ENCODE peak calls at places on chromosome 15, in six cellular contexts. L is K562, I is SK-N-SH, Y is GM12878, F is HCT116, G is H1. M is an unnamed sample.

GRCh38 chr15:40092416-40093223 is 16.1 kb downstream of the BMF start:
- DNase-seq in G (no peak), L (no peak), Y (no peak), I (peak), F (no peak), M (no peak)

GRCh38 chr15:63473007-63473748 is 31.2 kb upstream of the USP3 start:
- DNase-seq in G (no peak), I (no peak), L (no peak), F (no peak), Y (peak), M (no peak)

GRCh38 chr15:39997031-39997430 is 42.0 kb downstream of the SRP14 start:
- DNase-seq in I (no peak), G (no peak), Y (no peak), L (no peak), F (no peak), M (no peak)

GRCh38 chr15:65747265-65747664 is 44.8 kb downstream of the DENND4A start:
- DNase-seq in Y (no peak), G (no peak), L (no peak), I (no peak), F (no peak), M (no peak)

GRCh38 chr15:52678036-52678467 is 1.1 kb downstream of the ATOSA start:
- DNase-seq in L (peak), I (peak), Y (no peak), F (no peak), G (peak), M (peak)

GRCh38 chr15:56772868-56773639 is 39.7 kb upstream of the ZNF280D start:
- DNase-seq in G (no peak), Y (no peak), I (no peak), F (no peak), L (no peak), M (no peak)

GRCh38 chr15:93865610-93866009 is 365.8 kb upstream of the MCTP2 start:
- DNase-seq in I (no peak), Y (no peak), L (no peak), F (no peak), G (no peak), M (no peak)

GRCh38 chr15:85044251-85044853 is 62.7 kb downstream of the PDE8A start:
- DNase-seq in Y (peak), I (peak), L (no peak), G (no peak), F (peak), M (no peak)

GRCh38 chr15:64536244-64536836 is 76.0 kb downstream of the ZNF609 start:
- DNase-seq in L (no peak), G (no peak), Y (no peak), I (no peak), F (peak), M (no peak)

GRCh38 chr15:40449275-40449674 is 8.5 kb downstream of the BAHD1 start:
- DNase-seq in I (no peak), G (no peak), L (no peak), Y (no peak), F (no peak), M (no peak)

GRCh38 chr15:73631915-73632669 is 1.1 kb downstream of the NPTN start:
- DNase-seq in F (no peak), L (peak), G (no peak), Y (no peak), I (peak), M (peak)

GRCh38 chr15:68298336-68298735 is 20.8 kb downstream of the FEM1B start:
- DNase-seq in Y (no peak), F (no peak), G (no peak), I (no peak), L (no peak), M (no peak)

GRCh38 chr15:28267727-28268126 is 54.3 kb downstream of the HERC2 start:
- DNase-seq in F (no peak), I (no peak), G (no peak), L (no peak), Y (no peak), M (no peak)

GRCh38 chr15:67857220-67857619 is 17.4 kb upstream of the RNU6-1 start:
- DNase-seq in L (no peak), I (no peak), Y (no peak), F (no peak), G (no peak), M (no peak)

GRCh38 chr15:49832421-49832980 is 211.7 kb downstream of the DTWD1 start:
- DNase-seq in L (no peak), I (peak), G (peak), F (no peak), Y (no peak), M (peak)

GRCh38 chr15:95394186-95395067 is 936.1 kb upstream of the NR2F2 start:
- DNase-seq in G (no peak), L (no peak), I (no peak), F (no peak), Y (no peak), M (no peak)

GRCh38 chr15:57403007-57403406 is 26.7 kb downstream of the CGNL1 start:
- DNase-seq in Y (no peak), F (no peak), I (no peak), L (no peak), G (no peak), M (no peak)

GRCh38 chr15:33865416-33865815 is 102.9 kb upstream of the CHRM5 start:
- DNase-seq in L (no peak), Y (no peak), G (no peak), F (no peak), I (no peak), M (no peak)

GRCh38 chr15:91283155-91283554 is 183.1 kb downstream of the SV2B start:
- DNase-seq in L (no peak), I (no peak), G (no peak), Y (no peak), F (no peak), M (no peak)

GRCh38 chr15:75921732-75922703 is 18.3 kb downstream of the FBXO22 start:
- DNase-seq in F (peak), G (no peak), I (no peak), L (no peak), Y (no peak), M (peak)

GRCh38 chr15:95162069-95162468 is 930.7 kb downstream of the MCTP2 start:
- DNase-seq in I (no peak), L (no peak), Y (no peak), G (no peak), F (no peak), M (no peak)

GRCh38 chr15:81311834-81312459 is 12.0 kb downstream of the STARD5 start:
- DNase-seq in I (no peak), F (no peak), Y (no peak), L (no peak), G (no peak), M (no peak)

GRCh38 chr15:65987100-65987499 is 117.8 kb downstream of the RAB11A start:
- DNase-seq in I (no peak), F (no peak), Y (no peak), G (no peak), L (no peak), M (no peak)

GRCh38 chr15:89074402-89075012 is 13.7 kb upstream of the ABHD2 start:
- DNase-seq in I (no peak), Y (no peak), L (peak), F (no peak), G (no peak), M (no peak)

GRCh38 chr15:74543583-74543982 is 2.6 kb downstream of the ARID3B start:
- DNase-seq in Y (no peak), L (no peak), G (no peak), F (no peak), I (no peak), M (no peak)

GRCh38 chr15:51335538-51335961 is 2.8 kb downstream of the CYP19A1 start:
- DNase-seq in L (no peak), G (no peak), Y (peak), F (no peak), I (no peak), M (no peak)

GRCh38 chr15:77029166-77030041 is 34.5 kb downstream of the PSTPIP1 start:
- DNase-seq in F (no peak), G (peak), I (peak), Y (no peak), L (peak), M (no peak)

GRCh38 chr15:68337826-68338225 is 60.3 kb downstream of the FEM1B start:
- DNase-seq in Y (no peak), F (no peak), L (no peak), G (no peak), I (no peak), M (no peak)

GRCh38 chr15:31280831-31281216 is 45.8 kb upstream of the KLF13 start:
- DNase-seq in G (no peak), F (no peak), L (no peak), I (peak), Y (no peak), M (no peak)

GRCh38 chr15:101657968-101658784 is 6.0 kb upstream of the TM2D3 start:
- DNase-seq in Y (no peak), F (no peak), G (no peak), L (no peak), I (no peak), M (no peak)

GRCh38 chr15:90160781-90161727 is 40.1 kb upstream of the SEMA4B start:
- DNase-seq in L (no peak), F (no peak), Y (no peak), G (peak), I (no peak), M (no peak)

GRCh38 chr15:78302579-78302978 is 3.2 kb upstream of the SKIC8 start:
- DNase-seq in I (no peak), Y (no peak), G (no peak), F (no peak), L (no peak), M (no peak)

GRCh38 chr15:75677601-75678323 is 30.1 kb downstream of the SNX33 start:
- DNase-seq in L (no peak), Y (no peak), I (no peak), F (no peak), G (no peak), M (no peak)

GRCh38 chr15:33402640-33403039 is 91.9 kb downstream of the RYR3 start:
- DNase-seq in G (no peak), Y (no peak), F (no peak), L (no peak), I (no peak), M (no peak)

DNA sequence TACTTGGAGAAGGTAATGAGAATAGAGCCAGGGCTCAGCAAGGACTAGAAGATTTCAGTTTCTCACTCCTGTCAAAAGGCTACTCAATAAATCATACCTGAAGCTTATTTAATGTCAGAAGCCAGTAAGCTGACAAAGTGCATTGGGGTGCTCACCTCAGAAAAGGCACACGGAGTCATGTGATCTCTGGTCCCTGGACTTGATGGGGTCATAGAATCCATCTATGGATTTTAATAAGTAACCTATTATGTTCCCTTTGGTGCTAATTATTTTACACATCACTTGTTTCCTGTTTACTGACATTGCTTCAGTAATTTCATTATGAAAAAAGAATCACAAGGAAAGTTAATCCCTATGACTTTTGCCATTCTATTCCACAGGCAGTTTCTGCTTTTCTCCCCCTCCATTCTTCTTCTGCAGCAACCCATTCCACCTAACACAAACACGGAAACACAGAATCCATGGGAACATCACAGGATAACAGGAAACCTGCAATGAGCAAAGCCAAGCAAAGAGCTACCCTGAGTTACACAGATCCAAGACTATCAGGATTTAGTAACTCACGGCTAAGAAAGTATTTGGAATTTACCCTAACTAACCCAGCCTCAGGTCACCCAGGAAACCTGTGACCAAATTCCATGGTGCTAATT is 159.6 kb downstream of the MEIS2 start:
- DNase-seq in G (no peak), F (no peak), I (no peak), L (no peak), Y (no peak), M (no peak)
- TF ChIP-seq JUND in G (no peak), F (no peak), I (no peak), L (no peak), Y (no peak), M (no peak)

GRCh38 chr15:98813956-98814355 is 165.6 kb downstream of the IGF1R start:
- DNase-seq in G (no peak), L (no peak), I (no peak), Y (no peak), F (no peak), M (no peak)
- TF ChIP-seq JUND in G (no peak), L (no peak), I (no peak), Y (no peak), F (no peak), M (no peak)

DNA sequence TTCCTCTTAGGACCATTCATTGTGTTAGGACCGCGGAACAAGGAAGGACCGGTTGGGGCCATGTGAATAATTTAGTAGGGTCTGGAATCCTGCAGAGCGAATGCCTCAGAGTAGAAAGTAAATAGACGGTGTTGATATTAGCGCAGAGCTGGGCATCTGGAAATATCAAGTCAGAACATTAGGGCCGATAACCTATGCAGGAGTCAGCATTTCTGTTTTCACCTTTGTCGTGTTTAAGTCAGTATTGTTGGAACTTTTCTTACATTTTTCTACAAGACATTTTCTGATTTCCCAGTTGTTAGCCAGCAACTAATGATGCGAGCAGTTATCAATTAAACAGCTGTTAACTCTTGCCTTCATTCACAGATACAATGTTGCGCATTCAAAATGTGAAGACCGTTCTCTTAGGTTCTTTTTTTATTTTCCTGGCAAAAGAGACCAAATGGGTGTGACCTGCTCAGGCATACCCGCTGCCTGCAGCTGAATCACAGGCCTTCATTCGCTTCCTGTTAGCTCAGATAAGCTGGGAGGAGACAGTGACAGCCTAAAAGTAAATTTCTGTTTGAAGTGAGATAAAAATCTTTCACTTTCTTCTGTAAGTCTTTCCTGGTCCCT is 964 bp upstream of the PKM start:
- DNase-seq in I (peak), G (no peak), F (no peak), L (peak), Y (no peak), M (peak)
- TF ChIP-seq JUND in I (peak), G (no peak), F (no peak), L (peak), Y (no peak), M (no peak)

GRCh38 chr15:41483519-41483918 is 10.2 kb upstream of the ITPKA start:
- DNase-seq in I (no peak), L (no peak), F (no peak), G (no peak), Y (no peak), M (no peak)
- TF ChIP-seq JUND in I (no peak), L (no peak), F (no peak), G (no peak), Y (no peak), M (no peak)

GRCh38 chr15:92621972-92622533 is 33.5 kb downstream of the FAM174B start:
- DNase-seq in G (no peak), Y (no peak), F (no peak), I (no peak), L (no peak), M (no peak)

GRCh38 chr15:92627014-92627413 is 28.6 kb downstream of the FAM174B start:
- DNase-seq in Y (no peak), I (no peak), G (no peak), L (no peak), F (no peak), M (no peak)

GRCh38 chr15:92625297-92625980 is 30.1 kb downstream of the FAM174B start:
- DNase-seq in G (no peak), Y (peak), I (no peak), L (no peak), F (no peak), M (no peak)

GRCh38 chr15:92623435-92623834 is 32.1 kb downstream of the FAM174B start:
- DNase-seq in G (no peak), Y (no peak), L (no peak), I (no peak), F (no peak), M (no peak)

DNA sequence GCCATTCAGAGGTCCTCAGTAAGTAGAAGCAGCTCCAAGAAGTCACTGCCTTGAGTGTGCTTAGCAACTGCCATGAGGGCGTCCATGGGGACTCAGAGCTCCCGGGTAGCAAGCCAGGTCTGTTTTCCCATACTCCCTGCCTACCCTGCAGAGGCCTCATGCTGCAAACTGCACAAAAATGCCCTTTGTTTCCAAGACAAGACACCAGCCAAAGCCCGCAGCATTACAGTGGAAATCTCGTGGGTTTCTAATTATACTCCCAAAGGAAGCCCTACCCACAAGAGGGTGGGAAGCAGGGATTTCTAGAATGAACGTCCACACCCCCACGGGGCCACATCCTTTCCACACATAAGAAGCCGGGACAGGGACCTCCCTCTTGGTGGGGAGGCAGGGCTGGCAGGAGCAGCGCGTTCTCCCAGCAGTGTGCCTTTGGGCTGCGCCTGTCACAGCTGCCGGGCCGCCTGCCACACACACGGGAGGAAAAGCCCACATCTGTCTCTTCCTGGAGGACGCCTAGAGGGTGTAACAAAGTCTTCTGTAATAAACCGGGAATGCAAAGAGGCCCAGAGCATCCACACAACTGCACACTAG is 31.1 kb downstream of the FAM174B start:
- DNase-seq in I (no peak), Y (no peak), L (no peak), F (no peak), G (no peak), M (no peak)
- TF ChIP-seq JUND in I (no peak), Y (no peak), L (no peak), F (no peak), G (no peak), M (no peak)

GRCh38 chr15:44028349-44028748 is 166.7 kb downstream of the FRMD5 start:
- DNase-seq in G (no peak), I (no peak), L (no peak), Y (no peak), F (no peak), M (no peak)
- TF ChIP-seq JUND in G (no peak), I (no peak), L (no peak), Y (no peak), F (no peak), M (no peak)

DNA sequence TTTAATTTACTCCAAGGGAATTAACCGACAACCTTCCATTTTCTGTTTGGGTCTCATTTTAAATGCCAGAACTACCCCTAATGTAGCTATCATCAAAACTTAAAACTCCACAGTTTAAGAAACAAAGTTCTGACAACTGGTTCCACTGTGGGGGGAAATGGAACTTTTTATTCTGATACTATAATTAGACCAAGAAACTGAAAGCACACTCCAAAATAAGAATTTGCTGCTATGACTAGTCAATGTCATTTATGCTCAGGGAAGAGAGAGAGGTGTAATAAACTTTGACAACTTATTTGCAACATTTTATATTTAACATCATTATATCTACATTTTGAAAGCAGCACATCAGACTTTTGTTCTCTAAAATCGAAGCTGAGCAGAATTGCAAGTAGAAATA is 169.2 kb downstream of the ANXA2 start:
- DNase-seq in L (no peak), Y (no peak), G (no peak), I (no peak), F (no peak), M (no peak)
- TF ChIP-seq JUND in L (no peak), Y (no peak), G (no peak), I (no peak), F (no peak), M (no peak)